ENCODE peak calls at places on chromosomes 13 and 19, in seven cellular contexts. R is dermis microvascular lymphatic vessel endothelial cell; T is stimulated activated CD4-positive, alpha-beta T cell treated with anti-CD3 and anti-CD28 coated beads, Interleukin-4, amount 100 ng/mL, for 48 hours; W is astrocyte of the hippocampus; H is A549; C is stimulated activated CD8-positive, alpha-beta memory T cell treated with anti-CD3 and anti-CD28 coated beads, Interleukin-4, amount 100 ng/mL, for 1 hour; M is ACHN. D is an unnamed sample.

GRCh38 chr19:35024095-35024494 is 6.2 kb upstream of the SCN1B start:
- DNase-seq in T (no peak), H (no peak), M (no peak), W (no peak), C (no peak), R (no peak), D (no peak)

GRCh38 chr13:28320884-28321574 is 173.9 kb downstream of the FLT1 start:
- DNase-seq in M (no peak), R (no peak), W (no peak), T (no peak), C (no peak), H (no peak), D (peak; percentile 36)

GRCh38 chr13:105774739-105775460 is 760.6 kb downstream of the EFNB2 start:
- DNase-seq in R (no peak), T (no peak), W (peak; percentile 91), C (no peak), H (peak; percentile 4), M (peak; percentile 97), D (peak; percentile 43)

GRCh38 chr13:33180009-33180804 is 105.3 kb downstream of the STARD13 start:
- DNase-seq in H (no peak), T (no peak), R (no peak), M (peak; percentile 46), W (no peak), C (no peak), D (peak; percentile 20)

GRCh38 chr13:51715613-51716012 is 88.3 kb downstream of the DHRS12 start:
- DNase-seq in H (no peak), T (no peak), R (no peak), M (no peak), C (no peak), W (no peak), D (no peak)

GRCh38 chr19:33333615-33334014 is 31.3 kb upstream of the CEBPA start:
- DNase-seq in T (no peak), W (no peak), H (no peak), M (no peak), C (no peak), R (no peak), D (peak; percentile 53)

GRCh38 chr19:10270616-10271394 is at the start of gene ICAM1:
- DNase-seq in W (peak; percentile 64), T (peak; percentile 77), M (no peak), H (no peak), C (peak; percentile 60), R (peak; percentile 92), D (peak; percentile 83)

GRCh38 chr19:42271045-42271419 is 2.0 kb downstream of the CIC start:
- DNase-seq in C (no peak), R (no peak), M (no peak), T (no peak), W (no peak), H (no peak), D (no peak)

GRCh38 chr13:101654916-101655315 is 202.4 kb downstream of the ITGBL1 start:
- DNase-seq in W (no peak), H (no peak), C (no peak), T (no peak), R (no peak), M (no peak), D (no peak)

GRCh38 chr13:42574011-42574410 is at the start of gene TNFSF11:
- DNase-seq in R (no peak), T (no peak), C (no peak), H (no peak), M (no peak), W (peak; percentile 22), D (no peak)

GRCh38 chr13:97535619-97536018 is 101.7 kb downstream of the RAP2A start:
- DNase-seq in H (no peak), M (no peak), C (no peak), W (no peak), R (no peak), T (no peak), D (no peak)

GRCh38 chr13:40064154-40064713 is 408.8 kb downstream of the COG6 start:
- DNase-seq in R (no peak), M (no peak), T (no peak), W (no peak), H (no peak), C (no peak), D (peak; percentile 65)

GRCh38 chr19:45451181-45451849 is 16.5 kb upstream of the FOSB start:
- DNase-seq in W (peak; percentile 66), C (no peak), M (no peak), H (no peak), T (no peak), R (no peak), D (no peak)